ENCODE peak calls at places on chromosomes 11 and 22, in nine cellular contexts. R is neural crest cell; Z is tibial artery; P is stimulated activated CD4-positive, alpha-beta T cell treated with anti-CD3 and anti-CD28 coated beads, TNF-alpha, amount 100 ng/mL, for 4 hours; T is thoracic aorta; J is sciatic nerve; O is aorta; D is foreskin melanocyte; U is BJ. X is an unnamed sample.

GRCh38 chr11:26287067-26287518 is 44.8 kb upstream of the ANO3 start:
- DNase-seq in R (no peak), Z (no peak), P (no peak), T (no peak), J (no peak), O (no peak), D (no peak), U (no peak), X (no peak)

GRCh38 chr11:12242071-12242672 is 131.8 kb downstream of the MICAL2 start:
- DNase-seq in R (no peak), Z (no peak), P (no peak), T (no peak), J (no peak), O (no peak), D (no peak), U (no peak), X (no peak)

GRCh38 chr11:79263001-79263400 is 177.8 kb downstream of the TENM4 start:
- DNase-seq in R (no peak), Z (no peak), P (no peak), T (no peak), J (no peak), O (no peak), D (no peak), U (no peak), X (no peak)

GRCh38 chr11:67303989-67304411 is 670 bp downstream of the SSH3 start:
- DNase-seq in R (no peak), Z (no peak), P (no peak), T (no peak), J (peak; percentile 65), O (no peak), D (no peak), U (no peak), X (no peak)

GRCh38 chr11:46302866-46303265 is 25.4 kb downstream of the CREB3L1 start:
- DNase-seq in R (no peak), Z (no peak), P (no peak), T (no peak), J (no peak), O (no peak), D (no peak), U (no peak), X (no peak)

GRCh38 chr11:65498042-65498726 is 661 bp upstream of the MALAT1 start:
- DNase-seq in R (no peak), Z (peak; percentile 60), P (peak; percentile 43), T (no peak), J (peak; percentile 67), O (peak; percentile 74), D (peak; percentile 60), U (no peak), X (peak; percentile 64)

GRCh38 chr22:46078241-46079092 is 71.9 kb upstream of the PPARA start:
- DNase-seq in R (no peak), Z (peak; percentile 68), P (no peak), T (no peak), J (peak; percentile 79), O (peak; percentile 78), D (no peak), U (no peak), X (no peak)

GRCh38 chr11:95088946-95089619 is 563 bp upstream of the ENDOD1 start:
- DNase-seq in R (no peak), Z (no peak), P (no peak), T (no peak), J (no peak), O (no peak), D (no peak), U (no peak), X (no peak)

GRCh38 chr22:25878933-25879332 is 136.9 kb downstream of the MYO18B start:
- DNase-seq in R (no peak), Z (no peak), P (no peak), T (no peak), J (no peak), O (no peak), D (no peak), U (no peak), X (no peak)

GRCh38 chr11:70364745-70365535 is 33.4 kb upstream of the CTTN start:
- DNase-seq in R (no peak), Z (no peak), P (peak; percentile 31), T (no peak), J (no peak), O (peak; percentile 55), D (no peak), U (no peak), X (no peak)

GRCh38 chr22:35381424-35381772 is 502 bp downstream of the HMOX1 start:
- DNase-seq in R (no peak), Z (peak; percentile 31), P (no peak), T (no peak), J (no peak), O (no peak), D (no peak), U (no peak), X (no peak)

GRCh38 chr22:27668828-27669797 is 132.4 kb downstream of the MN1 start:
- DNase-seq in R (no peak), Z (no peak), P (no peak), T (no peak), J (no peak), O (no peak), D (peak; percentile 11), U (peak; percentile 7), X (no peak)

GRCh38 chr11:115611343-115611742 is 107.1 kb upstream of the CADM1 start:
- DNase-seq in R (no peak), Z (no peak), P (no peak), T (no peak), J (no peak), O (no peak), D (no peak), U (no peak), X (no peak)

GRCh38 chr11:14413307-14414072 is 54.5 kb upstream of the RRAS2 start:
- DNase-seq in R (no peak), Z (peak; percentile 35), P (no peak), T (no peak), J (no peak), O (peak; percentile 59), D (no peak), U (peak; percentile 55), X (no peak)

GRCh38 chr22:19998232-19998951 is 18.2 kb downstream of the ARVCF start:
- DNase-seq in R (peak; percentile 45), Z (no peak), P (no peak), T (no peak), J (no peak), O (peak; percentile 44), D (no peak), U (no peak), X (no peak)

GRCh38 chr22:28029962-28030361 is 110.9 kb upstream of the PITPNB start:
- DNase-seq in R (no peak), Z (no peak), P (no peak), T (no peak), J (peak; percentile 45), O (no peak), D (no peak), U (no peak), X (no peak)

GRCh38 chr11:13289081-13289480 is 11.5 kb downstream of the BMAL1 start:
- DNase-seq in R (no peak), Z (no peak), P (no peak), T (no peak), J (no peak), O (no peak), D (no peak), U (no peak), X (no peak)

GRCh38 chr22:48705917-48706605 is 1121.6 kb downstream of the BRD1 start:
- DNase-seq in R (no peak), Z (no peak), P (no peak), T (no peak), J (peak; percentile 53), O (peak; percentile 33), D (no peak), U (no peak), X (no peak)

GRCh38 chr11:79437981-79438630 is 2.7 kb downstream of the TENM4 start:
- DNase-seq in R (peak; percentile 8), Z (peak; percentile 33), P (no peak), T (no peak), J (peak; percentile 61), O (peak; percentile 47), D (no peak), U (no peak), X (peak; percentile 28)

GRCh38 chr22:26502688-26503561 is 9.3 kb downstream of the TFIP11 start:
- DNase-seq in R (peak; percentile 25), Z (no peak), P (no peak), T (no peak), J (no peak), O (peak; percentile 60), D (no peak), U (no peak), X (no peak)

GRCh38 chr22:37101311-37102063 is 8.0 kb downstream of the TMPRSS6 start:
- DNase-seq in R (no peak), Z (no peak), P (no peak), T (no peak), J (no peak), O (no peak), D (no peak), U (no peak), X (no peak)

GRCh38 chr22:39290724-39291161 is 28.7 kb downstream of the RPL3 start:
- DNase-seq in R (no peak), Z (no peak), P (no peak), T (no peak), J (peak; percentile 86), O (peak; percentile 75), D (no peak), U (no peak), X (peak; percentile 66)

GRCh38 chr22:37210041-37210803 is 2.1 kb downstream of the SSTR3 start:
- DNase-seq in R (no peak), Z (no peak), P (no peak), T (no peak), J (peak; percentile 33), O (no peak), D (no peak), U (no peak), X (no peak)

GRCh38 chr11:61777234-61778090 is 14.9 kb downstream of the TMEM258 start:
- DNase-seq in R (no peak), Z (no peak), P (peak; percentile 53), T (no peak), J (peak; percentile 84), O (no peak), D (no peak), U (no peak), X (no peak)

GRCh38 chr11:134047586-134047999 is 21.3 kb upstream of the JAM3 start:
- DNase-seq in R (no peak), Z (peak; percentile 90), P (no peak), T (peak; percentile 88), J (peak; percentile 73), O (peak; percentile 92), D (no peak), U (peak; percentile 54), X (peak; percentile 76)

GRCh38 chr22:43894122-43894521 is 2.3 kb upstream of the PNPLA5 start:
- DNase-seq in R (no peak), Z (no peak), P (no peak), T (no peak), J (no peak), O (peak; percentile 38), D (no peak), U (no peak), X (no peak)

GRCh38 chr11:45182902-45183301 is 36.5 kb downstream of the PRDM11 start:
- DNase-seq in R (no peak), Z (no peak), P (no peak), T (no peak), J (no peak), O (peak; percentile 50), D (no peak), U (no peak), X (no peak)

GRCh38 chr11:40387240-40387980 is 1072.0 kb downstream of the LRRC4C start:
- DNase-seq in R (no peak), Z (no peak), P (no peak), T (no peak), J (no peak), O (no peak), D (no peak), U (no peak), X (no peak)

X was measured in tibial nerve.